ENCODE peak calls at places on chromosomes 11 and 22, in nine cellular contexts. I is heart right ventricle, Y is type B pancreatic cell, E is astrocyte, O is fibroblast of the aortic adventitia, Q is lower leg skin, A is HFFc6, M is epithelial cell of esophagus, N is nephron progenitor cell. W is an unnamed sample.

GRCh38 chr11:2813141-2813908 is 72.2 kb downstream of the CDKN1C start:
- DNase-seq in A (no peak), E (peak), N (no peak), I (peak), M (no peak), Y (no peak), O (no peak), Q (no peak), W (no peak)

GRCh38 chr11:132186193-132186592 is 815.8 kb downstream of the NTM start:
- DNase-seq in O (no peak), M (no peak), Q (no peak), E (no peak), A (no peak), Y (no peak), N (no peak), I (no peak), W (no peak)

GRCh38 chr11:123197711-123198110 is 2.7 kb upstream of the CLMP start:
- DNase-seq in Y (no peak), A (peak), E (peak), I (no peak), Q (no peak), N (no peak), M (peak), O (peak), W (no peak)

GRCh38 chr11:108302121-108302785 is 79.4 kb downstream of the ATM start:
- DNase-seq in A (peak), E (peak), N (no peak), O (no peak), Q (no peak), Y (no peak), I (no peak), M (peak), W (no peak)

GRCh38 chr11:61503135-61503770 is 5.3 kb upstream of the LRRC10B start:
- DNase-seq in N (no peak), I (no peak), Y (no peak), E (no peak), O (no peak), A (no peak), Q (no peak), M (no peak), W (no peak)

GRCh38 chr22:28019360-28019759 is 100.3 kb upstream of the PITPNB start:
- DNase-seq in Y (no peak), M (peak), A (peak), N (no peak), Q (no peak), I (no peak), O (no peak), E (peak), W (no peak)

GRCh38 chr11:40187092-40187403 is 1272.4 kb downstream of the LRRC4C start:
- DNase-seq in M (no peak), Q (no peak), Y (no peak), O (no peak), N (no peak), E (no peak), I (no peak), A (no peak), W (no peak)

GRCh38 chr11:31160504-31161422 is 208.8 kb downstream of the DCDC1 start:
- DNase-seq in N (no peak), E (no peak), Q (no peak), M (peak), I (no peak), A (no peak), O (no peak), Y (no peak), W (no peak)

GRCh38 chr11:62025429-62026105 is 58.1 kb upstream of the FTH1 start:
- DNase-seq in O (peak), A (peak), Q (peak), N (no peak), Y (no peak), I (peak), M (peak), E (peak), W (no peak)

GRCh38 chr11:20355221-20356219 is 8.0 kb upstream of the HTATIP2 start:
- DNase-seq in E (no peak), I (no peak), A (peak), Y (no peak), Q (no peak), O (peak), N (peak), M (peak), W (no peak)

GRCh38 chr22:26169312-26170111 is at the start of gene SEZ6L:
- DNase-seq in Y (no peak), N (peak), I (peak), M (no peak), Q (no peak), O (no peak), E (no peak), A (no peak), W (peak)

GRCh38 chr11:28105869-28106268 is 2.1 kb downstream of the KIF18A start:
- DNase-seq in Y (no peak), I (no peak), A (no peak), M (no peak), N (no peak), E (no peak), Q (no peak), O (peak), W (no peak)

GRCh38 chr11:64304032-64304315 is 1.4 kb upstream of the ESRRA start:
- DNase-seq in N (no peak), Y (no peak), A (no peak), Q (no peak), M (no peak), E (no peak), I (no peak), O (no peak), W (no peak)

GRCh38 chr22:29306830-29307657 is 594 bp downstream of the GAS2L1 start:
- DNase-seq in Q (peak), M (peak), N (peak), I (peak), Y (peak), E (no peak), A (peak), O (peak), W (peak)

GRCh38 chr11:17014774-17015638 is 792 bp upstream of the PLEKHA7 start:
- DNase-seq in M (peak), O (peak), N (peak), E (peak), I (no peak), Y (peak), Q (no peak), A (no peak), W (no peak)

GRCh38 chr22:24289781-24290181 is 19.1 kb downstream of the SPECC1L start:
- DNase-seq in I (no peak), E (peak), M (no peak), A (peak), N (peak), Y (no peak), O (peak), Q (no peak), W (no peak)

GRCh38 chr11:2827256-2827655 is 58.3 kb downstream of the CDKN1C start:
- DNase-seq in I (peak), Y (no peak), N (no peak), A (peak), O (no peak), Q (no peak), E (peak), M (no peak), W (no peak)

GRCh38 chr11:8338138-8338537 is 74.5 kb upstream of the LMO1 start:
- DNase-seq in N (peak), I (peak), A (peak), Q (no peak), E (no peak), M (peak), Y (no peak), O (peak), W (no peak)

GRCh38 chr11:65437436-65438227 is 15.0 kb downstream of the NEAT1 start:
- DNase-seq in E (no peak), O (peak), I (no peak), Y (no peak), Q (peak), N (no peak), A (no peak), M (peak), W (no peak)

GRCh38 chr11:73258104-73258684 is 13.9 kb upstream of the P2RY6 start:
- DNase-seq in N (no peak), A (no peak), Y (peak), M (no peak), E (no peak), Q (no peak), I (no peak), O (no peak), W (peak)

GRCh38 chr11:72786305-72787261 is 7.3 kb downstream of the STARD10 start:
- DNase-seq in A (no peak), Q (no peak), E (no peak), Y (no peak), N (no peak), M (no peak), O (no peak), I (no peak), W (no peak)

GRCh38 chr11:83836883-83837654 is 550.9 kb upstream of the CCDC90B start:
- DNase-seq in O (peak), A (peak), N (peak), Y (no peak), Q (no peak), E (peak), M (peak), I (no peak), W (no peak)

GRCh38 chr22:47618611-47619010 is 856.2 kb downstream of the TBC1D22A start:
- DNase-seq in Q (no peak), E (no peak), I (no peak), Y (peak), N (no peak), O (no peak), A (no peak), M (no peak), W (peak)

GRCh38 chr11:76885390-76886097 is 24.8 kb downstream of the ACER3 start:
- DNase-seq in E (peak), M (peak), N (no peak), A (no peak), I (no peak), Q (no peak), O (peak), Y (no peak), W (no peak)

GRCh38 chr11:129346916-129347315 is 28.7 kb upstream of the BARX2 start:
- DNase-seq in N (no peak), I (no peak), E (no peak), Q (no peak), O (no peak), A (no peak), M (peak), Y (no peak), W (no peak)

GRCh38 chr11:33040127-33040861 is 922 bp downstream of the TCP11L1 start:
- DNase-seq in E (peak), O (peak), N (no peak), A (peak), Q (no peak), M (peak), Y (no peak), I (no peak), W (no peak)

GRCh38 chr22:21707677-21708076 is 27.9 kb downstream of the YPEL1 start:
- DNase-seq in I (no peak), A (no peak), Y (no peak), E (no peak), O (peak), N (no peak), M (no peak), Q (no peak), W (no peak)

GRCh38 chr11:2792376-2793250 is 92.8 kb upstream of the KCNQ1OT1 start:
- DNase-seq in N (peak), A (no peak), O (no peak), E (no peak), M (peak), Q (no peak), I (peak), Y (peak), W (peak)

GRCh38 chr11:74446445-74446844 is 20.9 kb downstream of the KCNE3 start:
- DNase-seq in A (no peak), M (no peak), N (no peak), O (no peak), I (no peak), Y (no peak), Q (no peak), E (no peak), W (peak)

GRCh38 chr11:19355601-19356000 is 114.9 kb upstream of the E2F8 start:
- DNase-seq in A (no peak), Y (no peak), N (no peak), O (peak), M (no peak), Q (no peak), E (no peak), I (no peak), W (no peak)

GRCh38 chr11:32472226-32472625 is 36.9 kb upstream of the WT1 start:
- DNase-seq in A (no peak), N (no peak), Q (no peak), O (peak), Y (no peak), M (no peak), E (no peak), I (no peak), W (no peak)

GRCh38 chr11:93031386-93031785 is 61.9 kb downstream of the MTNR1B start:
- DNase-seq in Y (no peak), N (no peak), E (peak), M (peak), A (no peak), Q (no peak), I (no peak), O (no peak), W (no peak)

GRCh38 chr11:105357764-105358163 is 218.2 kb upstream of the CARD18 start:
- DNase-seq in A (no peak), N (no peak), Y (no peak), O (peak), Q (no peak), E (peak), I (no peak), M (peak), W (no peak)

GRCh38 chr11:79087238-79087956 is 353.4 kb downstream of the TENM4 start:
- DNase-seq in Q (no peak), O (peak), A (peak), I (no peak), Y (no peak), E (peak), M (peak), N (peak), W (no peak)

GRCh38 chr11:74570266-74571061 is 21.9 kb upstream of the POLD3 start:
- DNase-seq in Y (no peak), Q (peak), A (peak), M (peak), I (no peak), E (peak), O (peak), N (peak), W (no peak)

GRCh38 chr11:60130496-60130895 is 42.0 kb downstream of the MS4A2 start:
- DNase-seq in N (peak), Y (no peak), E (no peak), Q (no peak), M (peak), A (peak), I (no peak), O (no peak), W (no peak)

GRCh38 chr22:49046546-49047305 is 780.9 kb downstream of the BRD1 start:
- DNase-seq in M (no peak), N (peak), E (no peak), Y (no peak), I (peak), A (no peak), Q (no peak), O (no peak), W (no peak)
- TF ChIP-seq CTCF in M (no peak), N (peak), E (no peak), Y (peak), I (peak), A (no peak), Q (no peak), O (no peak), W (peak)

DNA sequence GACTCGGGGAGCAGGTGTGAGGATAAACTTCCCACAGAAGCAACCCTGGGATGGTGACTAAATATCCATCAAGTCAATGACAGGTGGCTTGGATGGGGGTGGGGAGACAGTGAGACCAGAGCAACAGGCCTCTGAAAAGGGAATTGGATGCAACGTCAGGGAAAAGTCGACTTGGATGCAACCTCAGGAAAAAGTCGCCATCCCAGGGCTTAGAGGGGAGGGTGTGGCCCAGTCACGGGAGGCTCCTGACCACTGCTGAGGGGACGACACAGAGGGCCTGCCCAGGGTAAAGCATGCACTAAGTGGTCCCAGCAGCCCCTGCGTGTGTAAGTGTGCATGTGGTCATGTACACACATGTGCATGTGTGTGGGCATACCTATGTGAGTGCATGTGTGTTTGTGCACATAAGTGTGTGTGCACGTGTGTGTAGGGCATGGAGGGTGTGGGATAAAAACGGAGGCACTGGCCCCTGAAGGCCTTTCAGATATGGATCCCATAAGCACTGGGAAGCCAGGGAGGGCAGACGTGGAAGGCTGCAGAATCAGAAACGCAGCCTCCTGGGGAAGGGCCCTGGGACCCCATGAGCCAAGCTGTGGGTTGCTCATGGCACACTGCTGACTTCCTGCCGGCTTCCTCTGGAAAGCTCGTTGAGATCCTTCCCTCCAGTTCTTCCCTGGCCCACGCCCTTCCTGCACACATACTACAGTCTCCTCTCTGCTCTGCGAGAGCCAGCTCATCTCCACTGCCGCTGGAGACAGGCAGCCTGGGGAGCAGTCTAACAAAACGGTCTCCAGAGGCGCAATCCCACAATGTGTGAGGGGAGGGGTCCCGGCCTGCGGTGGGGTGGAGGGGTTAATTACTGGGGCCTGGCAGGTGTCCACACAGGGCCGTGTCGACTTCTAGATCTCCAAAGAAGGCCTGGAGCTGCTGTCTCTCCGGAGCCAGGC is 435.0 kb upstream of the B3GAT1 start:
- DNase-seq in I (no peak), M (no peak), E (no peak), A (no peak), O (no peak), Y (peak), N (no peak), Q (no peak), W (peak)
- TF ChIP-seq CTCF in I (no peak), M (no peak), E (no peak), A (no peak), O (no peak), Y (no peak), N (no peak), Q (no peak), W (no peak)

GRCh38 chr11:99739464-99740089 is 718.8 kb downstream of the CNTN5 start:
- DNase-seq in I (no peak), Y (no peak), M (peak), O (peak), Q (no peak), E (peak), N (peak), A (no peak), W (no peak)
- TF ChIP-seq CTCF in I (peak), Y (peak), M (peak), O (no peak), Q (no peak), E (peak), N (peak), A (peak), W (peak)

GRCh38 chr11:47251751-47252150 is 3.1 kb upstream of the ACP2 start:
- DNase-seq in N (no peak), E (no peak), Q (no peak), Y (no peak), M (no peak), O (no peak), A (no peak), I (no peak), W (no peak)

GRCh38 chr11:47256374-47256773 is 1.4 kb upstream of the NR1H3 start:
- DNase-seq in E (no peak), Q (no peak), I (no peak), A (no peak), Y (no peak), O (no peak), N (no peak), M (no peak), W (no peak)

GRCh38 chr11:47254381-47254780 is 3.4 kb upstream of the NR1H3 start:
- DNase-seq in I (no peak), M (no peak), Q (peak), Y (no peak), O (peak), N (no peak), A (no peak), E (no peak), W (no peak)

GRCh38 chr11:47257178-47257517 is 648 bp upstream of the NR1H3 start:
- DNase-seq in O (no peak), Q (no peak), N (no peak), Y (no peak), A (no peak), I (no peak), E (no peak), M (no peak), W (no peak)

DNA sequence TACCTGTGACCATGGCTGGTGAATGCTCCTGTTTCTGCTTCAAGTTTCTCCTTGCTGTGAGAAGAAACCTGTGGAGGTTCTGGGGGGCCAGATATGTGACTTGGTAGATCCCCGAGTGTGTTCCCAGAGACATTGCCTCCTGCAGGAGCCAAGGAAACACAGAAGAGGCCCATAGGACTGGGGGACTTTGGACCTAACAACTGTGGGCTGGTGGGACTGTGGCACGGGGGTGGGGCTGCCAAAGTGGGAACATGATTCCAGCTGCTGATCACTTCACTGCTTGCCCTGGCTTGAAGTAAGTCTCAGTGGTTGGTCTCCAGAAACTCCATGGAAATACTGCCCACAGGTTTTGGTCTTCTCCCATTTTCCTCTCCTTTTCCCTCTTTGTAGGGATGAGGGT is 4.1 kb upstream of the NR1H3 start:
- DNase-seq in I (no peak), E (no peak), Y (no peak), N (no peak), Q (no peak), M (no peak), O (no peak), A (no peak), W (no peak)
- TF ChIP-seq CTCF in I (no peak), E (no peak), Y (no peak), N (no peak), Q (no peak), M (no peak), O (no peak), A (no peak), W (no peak)

GRCh38 chr11:107018274-107018901 is at the start of gene GUCY1A2:
- DNase-seq in E (peak), M (no peak), O (no peak), Q (no peak), I (peak), A (no peak), N (peak), Y (peak), W (no peak)

GRCh38 chr11:107017104-107017432 is 1.2 kb downstream of the GUCY1A2 start:
- DNase-seq in Q (no peak), Y (no peak), N (peak), A (no peak), E (peak), I (no peak), O (no peak), M (no peak), W (no peak)

GRCh38 chr11:107014871-107015270 is 3.4 kb downstream of the GUCY1A2 start:
- DNase-seq in M (peak), E (peak), N (no peak), Y (no peak), I (no peak), O (peak), A (no peak), Q (no peak), W (no peak)

GRCh38 chr11:107018902-107019493 is 722 bp upstream of the GUCY1A2 start:
- DNase-seq in O (peak), N (peak), E (peak), Q (peak), I (peak), A (peak), Y (peak), M (peak), W (peak)

GRCh38 chr11:107017433-107018227 is 646 bp downstream of the GUCY1A2 start:
- DNase-seq in A (no peak), Q (no peak), N (peak), Y (peak), I (peak), O (no peak), E (peak), M (peak), W (peak)
- TF ChIP-seq CTCF in A (peak), Q (no peak), N (peak), Y (peak), I (peak), O (peak), E (peak), M (peak), W (peak)